ENCODE peak calls at places on chromosomes 7 and 10, in eight cellular contexts. B is PC-3; Y is thoracic aorta; T is transverse colon; X is uterus; Z is tibial artery; R is CD4-positive, alpha-beta T cell; L is GM12865. N is an unnamed sample.
A peak's percentile ranks its signal among the peaks of the same experiment; 100 is the strongest.

GRCh38 chr10:49666685-49667084 is 12.8 kb upstream of the C10orf53 start:
- DNase-seq in B (no peak), Y (no peak), T (no peak), X (no peak), Z (no peak), R (no peak), L (no peak), N (no peak)

GRCh38 chr10:97481071-97481470 is 17.2 kb downstream of the MMS19 start:
- DNase-seq in B (peak; percentile 79), Y (no peak), T (no peak), X (no peak), Z (no peak), R (no peak), L (no peak), N (no peak)

GRCh38 chr7:7913506-7913905 is 55.1 kb upstream of the GLCCI1 start:
- DNase-seq in B (peak; percentile 23), Y (no peak), T (no peak), X (no peak), Z (no peak), R (no peak), L (no peak), N (no peak)

GRCh38 chr7:95684037-95684436 is 87.7 kb upstream of the PDK4 start:
- DNase-seq in B (peak; percentile 61), Y (no peak), T (no peak), X (no peak), Z (no peak), R (no peak), L (no peak), N (no peak)

GRCh38 chr7:936131-937054 is 18.1 kb downstream of the ADAP1 start:
- DNase-seq in B (peak; percentile 31), Y (no peak), T (peak; percentile 10), X (no peak), Z (no peak), R (no peak), L (peak; percentile 96), N (no peak)

GRCh38 chr10:66931340-66931948 is 5.6 kb downstream of the LRRTM3 start:
- DNase-seq in B (peak; percentile 97), Y (no peak), T (no peak), X (no peak), Z (no peak), R (no peak), L (peak; percentile 64), N (peak; percentile 23)

GRCh38 chr10:1515121-1515779 is 222.1 kb downstream of the ADARB2 start:
- DNase-seq in B (no peak), Y (no peak), T (no peak), X (no peak), Z (no peak), R (no peak), L (no peak), N (no peak)

GRCh38 chr10:103895458-103896186 is 22.4 kb downstream of the STN1 start:
- DNase-seq in B (peak; percentile 77), Y (no peak), T (no peak), X (peak; percentile 25), Z (no peak), R (no peak), L (peak; percentile 13), N (no peak)

GRCh38 chr7:126140858-126141491 is 1111.8 kb downstream of the GRM8 start:
- DNase-seq in B (no peak), Y (no peak), T (no peak), X (no peak), Z (no peak), R (no peak), L (no peak), N (no peak)

GRCh38 chr10:98246911-98247820 is 20.8 kb downstream of the LOXL4 start:
- DNase-seq in B (no peak), Y (no peak), T (no peak), X (no peak), Z (no peak), R (no peak), L (no peak), N (no peak)

GRCh38 chr7:41222704-41223103 is 480.2 kb downstream of the INHBA start:
- DNase-seq in B (peak; percentile 74), Y (no peak), T (no peak), X (no peak), Z (no peak), R (no peak), L (no peak), N (no peak)

GRCh38 chr7:99219185-99219767 is 11.4 kb upstream of the KPNA7 start:
- DNase-seq in B (peak; percentile 13), Y (no peak), T (peak; percentile 50), X (no peak), Z (no peak), R (no peak), L (no peak), N (no peak)

GRCh38 chr10:51397695-51398094 is 301.7 kb downstream of the CSTF2T start:
- DNase-seq in B (peak; percentile 100), Y (peak; percentile 42), T (peak; percentile 78), X (peak; percentile 61), Z (peak; percentile 65), R (no peak), L (no peak), N (no peak)

GRCh38 chr10:74333174-74333573 is 182.2 kb downstream of the ADK start:
- DNase-seq in B (no peak), Y (no peak), T (no peak), X (no peak), Z (no peak), R (no peak), L (no peak), N (no peak)

GRCh38 chr7:44325811-44326241 is 432 bp upstream of the CAMK2B start:
- DNase-seq in B (no peak), Y (no peak), T (no peak), X (no peak), Z (no peak), R (no peak), L (no peak), N (no peak)
- TF ChIP-seq CTCF in B (no peak), Y (no peak), T (no peak), X (no peak), Z (no peak), R (no peak), L (no peak), N (no peak)

GRCh38 chr7:104979167-104979841 is 34.7 kb upstream of the KMT2E start:
- DNase-seq in B (no peak), Y (no peak), T (no peak), X (no peak), Z (peak; percentile 75), R (no peak), L (no peak), N (no peak)

GRCh38 chr7:104982308-104982755 is 31.7 kb upstream of the KMT2E start:
- DNase-seq in B (no peak), Y (no peak), T (no peak), X (no peak), Z (no peak), R (no peak), L (no peak), N (no peak)

GRCh38 chr7:104981671-104982036 is 32.4 kb upstream of the KMT2E start:
- DNase-seq in B (no peak), Y (no peak), T (no peak), X (no peak), Z (no peak), R (no peak), L (no peak), N (no peak)

GRCh38 chr7:104980440-104980839 is 33.6 kb upstream of the KMT2E start:
- DNase-seq in B (peak; percentile 31), Y (no peak), T (no peak), X (no peak), Z (no peak), R (no peak), L (no peak), N (no peak)

DNA sequence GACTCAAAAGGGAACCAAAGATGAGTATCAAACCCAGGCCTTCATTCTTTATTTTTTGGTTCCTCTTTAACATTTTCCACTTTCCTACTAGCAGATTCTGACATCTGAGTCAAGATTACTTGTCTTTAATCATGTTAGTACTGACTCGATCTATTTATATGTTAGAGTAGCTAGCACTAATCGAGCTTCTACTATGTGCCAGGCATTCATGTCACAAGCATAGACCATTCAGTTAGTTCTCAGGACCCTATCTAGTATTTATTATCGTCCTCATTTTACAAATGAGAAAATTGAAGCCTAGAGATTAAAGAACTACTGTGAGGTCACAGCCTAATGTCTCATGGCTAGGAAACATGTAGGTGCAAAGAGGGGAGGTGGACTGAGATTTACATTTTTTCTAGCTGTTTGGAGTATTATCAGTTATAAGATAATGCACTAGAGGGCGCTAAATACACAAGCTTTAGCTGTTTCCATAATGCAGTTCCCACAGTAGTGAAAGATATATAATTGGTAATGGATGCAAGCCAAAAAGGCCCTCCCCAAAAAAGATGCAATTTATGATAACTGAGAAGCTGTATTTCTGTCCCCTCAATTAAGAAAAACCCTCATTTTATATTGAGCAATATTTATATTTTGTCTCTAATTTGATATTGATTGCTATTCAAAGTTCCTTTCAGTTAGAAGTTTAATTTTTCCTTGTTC is 32.9 kb upstream of the KMT2E start:
- DNase-seq in B (peak; percentile 79), Y (no peak), T (no peak), X (no peak), Z (no peak), R (no peak), L (peak; percentile 68), N (no peak)
- TF ChIP-seq CTCF in B (peak; percentile 81), Y (peak; percentile 74), T (peak; percentile 80), X (peak; percentile 60), Z (peak; percentile 76), R (peak; percentile 82), L (peak; percentile 55), N (peak; percentile 38)

GRCh38 chr7:133980794-133981193 is 146.3 kb upstream of the LRGUK start:
- DNase-seq in B (no peak), Y (no peak), T (no peak), X (no peak), Z (no peak), R (no peak), L (no peak), N (no peak)

GRCh38 chr7:133987582-133987981 is 139.6 kb upstream of the LRGUK start:
- DNase-seq in B (no peak), Y (no peak), T (no peak), X (no peak), Z (no peak), R (no peak), L (no peak), N (no peak)

GRCh38 chr7:133985300-133985699 is 141.8 kb upstream of the LRGUK start:
- DNase-seq in B (no peak), Y (no peak), T (no peak), X (no peak), Z (no peak), R (no peak), L (no peak), N (no peak)

GRCh38 chr7:133978502-133979295 is 148.4 kb upstream of the LRGUK start:
- DNase-seq in B (no peak), Y (no peak), T (no peak), X (no peak), Z (no peak), R (no peak), L (no peak), N (no peak)

GRCh38 chr7:133984023-133984422 is 143.1 kb upstream of the LRGUK start:
- DNase-seq in B (no peak), Y (no peak), T (no peak), X (no peak), Z (no peak), R (no peak), L (no peak), N (no peak)
- TF ChIP-seq CTCF in B (no peak), Y (no peak), T (no peak), X (no peak), Z (no peak), R (no peak), L (no peak), N (no peak)

DNA sequence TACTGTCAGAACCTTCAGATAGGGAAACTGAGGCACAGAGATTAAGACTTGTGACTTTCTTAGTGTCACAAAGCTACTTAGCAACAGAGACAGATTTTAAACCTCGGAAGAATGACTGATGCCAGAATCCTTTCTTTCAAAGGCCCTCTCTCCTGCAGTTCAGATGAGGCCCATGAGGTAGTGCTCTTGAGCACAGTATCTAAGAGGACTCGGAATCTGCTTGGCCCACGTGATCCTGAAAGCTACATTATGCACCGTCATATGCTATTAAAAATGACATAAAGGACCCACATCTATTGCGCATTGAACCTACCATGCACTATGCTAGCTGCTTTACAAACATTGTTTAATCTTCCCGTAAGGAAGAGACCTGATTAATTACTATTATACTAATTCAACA is 355.9 kb downstream of the SFMBT2 start:
- DNase-seq in B (peak; percentile 35), Y (no peak), T (no peak), X (no peak), Z (no peak), R (no peak), L (peak; percentile 28), N (no peak)
- TF ChIP-seq CTCF in B (peak; percentile 34), Y (no peak), T (no peak), X (no peak), Z (no peak), R (no peak), L (peak; percentile 25), N (no peak)